ENCODE peak calls at places on chromosome 3, in four cellular contexts. One of them, this sample, is unnamed.

GRCh38 chr3:79339846-79340245 is 428.0 kb downstream of the ROBO1 start:
- DNase-seq in GM12892: no peak
- DNase-seq in suprapubic skin: no peak
- DNase-seq in endothelial cell of umbilical vein: no peak
- DNase-seq in this sample: no peak

GRCh38 chr3:11807651-11808050 is 39.0 kb downstream of the TAMM41 start:
- DNase-seq in GM12892: no peak
- DNase-seq in suprapubic skin: no peak
- DNase-seq in endothelial cell of umbilical vein: no peak
- DNase-seq in this sample: no peak

GRCh38 chr3:7934362-7934761 is 567.3 kb upstream of the LMCD1 start:
- DNase-seq in GM12892: no peak
- DNase-seq in suprapubic skin: no peak
- DNase-seq in endothelial cell of umbilical vein: no peak
- DNase-seq in this sample: no peak

GRCh38 chr3:37129871-37130270 is 44.5 kb downstream of the LRRFIP2 start:
- DNase-seq in GM12892: no peak
- DNase-seq in suprapubic skin: no peak
- DNase-seq in endothelial cell of umbilical vein: peak; percentile 39
- DNase-seq in this sample: no peak

GRCh38 chr3:172449468-172450149 is 1.4 kb upstream of the GHSR start:
- DNase-seq in GM12892: no peak
- DNase-seq in suprapubic skin: no peak
- DNase-seq in endothelial cell of umbilical vein: peak; percentile 46
- DNase-seq in this sample: no peak

GRCh38 chr3:30694148-30694547 is 87.7 kb downstream of the TGFBR2 start:
- DNase-seq in GM12892: no peak
- DNase-seq in suprapubic skin: no peak
- DNase-seq in endothelial cell of umbilical vein: no peak
- DNase-seq in this sample: no peak

GRCh38 chr3:71074416-71074815 is 509.1 kb downstream of the FOXP1 start:
- DNase-seq in GM12892: no peak
- DNase-seq in suprapubic skin: no peak
- DNase-seq in endothelial cell of umbilical vein: no peak
- DNase-seq in this sample: no peak

GRCh38 chr3:130636480-130637234 is 110.0 kb downstream of the PIK3R4 start:
- DNase-seq in GM12892: no peak
- DNase-seq in suprapubic skin: no peak
- DNase-seq in endothelial cell of umbilical vein: no peak
- DNase-seq in this sample: no peak

GRCh38 chr3:183975981-183976662 is 41.6 kb downstream of the ABCC5 start:
- DNase-seq in GM12892: no peak
- DNase-seq in suprapubic skin: no peak
- DNase-seq in endothelial cell of umbilical vein: no peak
- DNase-seq in this sample: no peak

GRCh38 chr3:18225709-18226108 is 199.4 kb downstream of the SATB1 start:
- DNase-seq in GM12892: no peak
- DNase-seq in suprapubic skin: no peak
- DNase-seq in endothelial cell of umbilical vein: no peak
- DNase-seq in this sample: no peak

GRCh38 chr3:53597136-53597915 is 102.9 kb downstream of the CACNA1D start:
- DNase-seq in GM12892: no peak
- DNase-seq in suprapubic skin: no peak
- DNase-seq in endothelial cell of umbilical vein: peak; percentile 2
- DNase-seq in this sample: no peak

GRCh38 chr3:35422826-35423601 is 216.3 kb upstream of the ARPP21 start:
- DNase-seq in GM12892: no peak
- DNase-seq in suprapubic skin: no peak
- DNase-seq in endothelial cell of umbilical vein: peak; percentile 81
- DNase-seq in this sample: no peak

GRCh38 chr3:60755094-60755493 is 496.2 kb downstream of the FHIT start:
- DNase-seq in GM12892: no peak
- DNase-seq in suprapubic skin: no peak
- DNase-seq in endothelial cell of umbilical vein: no peak
- DNase-seq in this sample: no peak

GRCh38 chr3:108117245-108117644 is 26.4 kb upstream of the CD47 start:
- DNase-seq in GM12892: no peak
- DNase-seq in suprapubic skin: no peak
- DNase-seq in endothelial cell of umbilical vein: no peak
- DNase-seq in this sample: no peak

GRCh38 chr3:145124886-145125285 is 1036.1 kb downstream of the PLOD2 start:
- DNase-seq in GM12892: no peak
- DNase-seq in suprapubic skin: no peak
- DNase-seq in endothelial cell of umbilical vein: no peak
- DNase-seq in this sample: no peak

GRCh38 chr3:132343018-132343612 is 25.9 kb downstream of the ACP3 start:
- DNase-seq in GM12892: no peak
- DNase-seq in suprapubic skin: no peak
- DNase-seq in endothelial cell of umbilical vein: peak; percentile 56
- DNase-seq in this sample: peak; percentile 43

GRCh38 chr3:28792604-28793003 is 444.0 kb upstream of the AZI2 start:
- DNase-seq in GM12892: no peak
- DNase-seq in suprapubic skin: no peak
- DNase-seq in endothelial cell of umbilical vein: no peak
- DNase-seq in this sample: no peak

GRCh38 chr3:125143982-125144652 is 68.4 kb downstream of the SLC12A8 start:
- DNase-seq in GM12892: no peak
- DNase-seq in suprapubic skin: no peak
- DNase-seq in endothelial cell of umbilical vein: peak; percentile 24
- DNase-seq in this sample: no peak

GRCh38 chr3:59425942-59426341 is 376.1 kb upstream of the CFAP20DC start:
- DNase-seq in GM12892: no peak
- DNase-seq in suprapubic skin: no peak
- DNase-seq in endothelial cell of umbilical vein: no peak
- DNase-seq in this sample: no peak

GRCh38 chr3:17030438-17030837 is 145.7 kb downstream of the PLCL2 start:
- DNase-seq in GM12892: no peak
- DNase-seq in suprapubic skin: no peak
- DNase-seq in endothelial cell of umbilical vein: no peak
- DNase-seq in this sample: no peak

GRCh38 chr3:183028416-183028815 is 48.1 kb upstream of the DCUN1D1 start:
- DNase-seq in GM12892: no peak
- DNase-seq in suprapubic skin: no peak
- DNase-seq in endothelial cell of umbilical vein: no peak
- DNase-seq in this sample: no peak

GRCh38 chr3:65144791-65145355 is 457.1 kb upstream of the ADAMTS9 start:
- DNase-seq in GM12892: no peak
- DNase-seq in suprapubic skin: no peak
- DNase-seq in endothelial cell of umbilical vein: no peak
- DNase-seq in this sample: no peak

GRCh38 chr3:41198046-41198445 is 1.3 kb upstream of the CTNNB1 start:
- DNase-seq in GM12892: no peak
- DNase-seq in suprapubic skin: no peak
- DNase-seq in endothelial cell of umbilical vein: no peak
- DNase-seq in this sample: no peak

GRCh38 chr3:41198950-41199865 is at the start of gene CTNNB1:
- DNase-seq in GM12892: peak; percentile 47
- DNase-seq in suprapubic skin: peak; percentile 95
- DNase-seq in endothelial cell of umbilical vein: peak; percentile 91
- DNase-seq in this sample: no peak

GRCh38 chr3:41200669-41201021 is 1.3 kb downstream of the CTNNB1 start:
- DNase-seq in GM12892: no peak
- DNase-seq in suprapubic skin: no peak
- DNase-seq in endothelial cell of umbilical vein: peak; percentile 57
- DNase-seq in this sample: no peak

GRCh38 chr3:41198526-41198925 is 779 bp upstream of the CTNNB1 start:
- DNase-seq in GM12892: no peak
- DNase-seq in suprapubic skin: peak; percentile 82
- DNase-seq in endothelial cell of umbilical vein: peak; percentile 45
- DNase-seq in this sample: no peak

GRCh38 chr3:41199866-41200668 is 762 bp downstream of the CTNNB1 start:
- DNase-seq in GM12892: peak; percentile 40
- DNase-seq in suprapubic skin: no peak
- DNase-seq in endothelial cell of umbilical vein: peak; percentile 54
- DNase-seq in this sample: no peak
- TF ChIP-seq POLR2AphosphoS5 in GM12892: no peak
- TF ChIP-seq POLR2AphosphoS5 in suprapubic skin: no peak
- TF ChIP-seq POLR2AphosphoS5 in endothelial cell of umbilical vein: no peak
- TF ChIP-seq POLR2AphosphoS5 in this sample: no peak

GRCh38 chr3:13073976-13074375 is 747 bp upstream of the IQSEC1 start:
- DNase-seq in GM12892: no peak
- DNase-seq in suprapubic skin: no peak
- DNase-seq in endothelial cell of umbilical vein: no peak
- DNase-seq in this sample: no peak
- TF ChIP-seq POLR2AphosphoS5 in GM12892: no peak
- TF ChIP-seq POLR2AphosphoS5 in suprapubic skin: no peak
- TF ChIP-seq POLR2AphosphoS5 in endothelial cell of umbilical vein: no peak
- TF ChIP-seq POLR2AphosphoS5 in this sample: no peak

DNA sequence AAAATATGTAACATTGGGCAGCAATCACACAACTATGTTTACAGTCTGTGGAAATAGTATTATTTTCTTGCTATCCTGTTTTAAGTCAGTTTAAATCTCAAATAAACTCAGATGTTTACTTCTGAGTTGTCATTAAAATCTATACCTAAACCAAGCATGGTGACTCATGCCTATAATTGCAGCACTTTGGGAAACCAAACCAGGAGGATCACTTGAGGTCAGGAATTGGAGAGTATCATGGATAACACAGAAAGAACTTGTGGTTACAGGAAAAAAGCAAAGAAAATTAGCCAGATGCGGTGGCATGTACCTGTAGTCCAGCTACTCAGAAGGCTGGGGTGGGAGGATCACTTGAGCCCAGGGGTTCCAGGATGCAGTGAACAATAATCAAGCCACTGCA is 631.6 kb upstream of the EPHA6 start:
- DNase-seq in GM12892: no peak
- DNase-seq in suprapubic skin: no peak
- DNase-seq in endothelial cell of umbilical vein: no peak
- DNase-seq in this sample: no peak
- TF ChIP-seq POLR2AphosphoS5 in GM12892: no peak
- TF ChIP-seq POLR2AphosphoS5 in suprapubic skin: no peak
- TF ChIP-seq POLR2AphosphoS5 in endothelial cell of umbilical vein: no peak
- TF ChIP-seq POLR2AphosphoS5 in this sample: no peak

GRCh38 chr3:9028134-9028533 is 64.9 kb upstream of the RAD18 start:
- DNase-seq in GM12892: no peak
- DNase-seq in suprapubic skin: no peak
- DNase-seq in endothelial cell of umbilical vein: peak; percentile 14
- DNase-seq in this sample: no peak
- TF ChIP-seq POLR2AphosphoS5 in GM12892: no peak
- TF ChIP-seq POLR2AphosphoS5 in suprapubic skin: no peak
- TF ChIP-seq POLR2AphosphoS5 in endothelial cell of umbilical vein: no peak
- TF ChIP-seq POLR2AphosphoS5 in this sample: no peak

DNA sequence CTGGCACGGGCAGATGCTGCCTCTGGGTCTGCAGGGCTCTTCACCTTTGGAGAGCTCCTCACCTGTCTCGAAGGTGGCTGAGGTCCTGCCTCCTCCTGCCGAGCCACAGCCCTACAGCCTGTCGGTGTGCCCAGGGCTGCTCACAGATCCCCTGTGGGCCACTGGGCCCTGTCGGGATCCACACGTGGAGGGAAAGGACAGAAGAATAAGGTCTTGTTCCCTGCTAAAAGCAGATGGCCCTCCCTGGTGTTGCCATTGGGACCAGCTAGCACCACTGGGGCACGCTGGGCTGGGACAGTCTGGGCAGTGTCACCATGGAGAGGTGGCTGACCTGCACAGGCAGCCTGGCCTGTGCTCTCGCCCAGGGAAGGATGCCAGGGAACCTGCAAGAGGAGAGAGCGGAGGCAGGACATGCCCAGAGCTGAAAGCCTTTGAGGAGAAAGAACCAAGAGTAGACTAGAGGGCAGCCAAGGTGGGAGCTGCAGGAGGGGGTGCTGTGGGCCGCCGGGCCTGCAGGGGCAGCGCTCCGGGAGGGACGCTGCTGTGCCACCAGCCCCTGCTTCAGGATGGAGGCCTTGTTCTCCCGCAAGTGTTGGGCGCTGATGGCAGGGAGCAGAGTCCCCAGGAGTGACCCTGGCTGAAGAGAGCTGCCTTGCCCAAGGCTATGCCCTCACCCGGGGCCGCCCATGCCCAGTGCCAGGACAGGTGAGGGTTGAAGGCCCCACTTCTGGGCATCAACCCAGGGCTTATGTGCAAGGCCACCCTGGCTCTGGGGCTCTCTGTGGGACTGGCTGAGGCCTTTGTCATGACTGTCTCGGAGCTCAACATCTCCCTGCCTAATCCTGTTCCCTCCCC is 210.2 kb downstream of the XXYLT1 start:
- DNase-seq in GM12892: no peak
- DNase-seq in suprapubic skin: no peak
- DNase-seq in endothelial cell of umbilical vein: no peak
- DNase-seq in this sample: no peak
- TF ChIP-seq POLR2AphosphoS5 in GM12892: no peak
- TF ChIP-seq POLR2AphosphoS5 in suprapubic skin: no peak
- TF ChIP-seq POLR2AphosphoS5 in endothelial cell of umbilical vein: no peak
- TF ChIP-seq POLR2AphosphoS5 in this sample: no peak

GRCh38 chr3:156816091-156816793 is 9.9 kb upstream of the LEKR1 start:
- DNase-seq in GM12892: peak; percentile 33
- DNase-seq in suprapubic skin: peak; percentile 78
- DNase-seq in endothelial cell of umbilical vein: peak; percentile 16
- DNase-seq in this sample: no peak
- TF ChIP-seq POLR2AphosphoS5 in GM12892: peak; percentile 59
- TF ChIP-seq POLR2AphosphoS5 in suprapubic skin: no peak
- TF ChIP-seq POLR2AphosphoS5 in endothelial cell of umbilical vein: no peak
- TF ChIP-seq POLR2AphosphoS5 in this sample: no peak